ENCODE peak calls at places on chromosomes 1 and 21, in nine cellular contexts. One of them, this sample, is unnamed.

GRCh38 chr21:34722684-34723300 is 54.0 kb downstream of the CLIC6 start:
- DNase-seq in EL: no peak
- DNase-seq in aorta: no peak
- DNase-seq in dorsolateral prefrontal cortex: no peak
- DNase-seq in ELR: no peak
- DNase-seq in nephron progenitor cell: peak; percentile 37
- DNase-seq in hippocampal formation: no peak
- DNase-seq in endodermal cell: peak; percentile 86
- DNase-seq in T-helper 2 cell: no peak
- DNase-seq in this sample: peak; percentile 42

GRCh38 chr21:16419188-16419874 is 689.5 kb downstream of the USP25 start:
- DNase-seq in aorta: peak; percentile 86
- DNase-seq in EL: no peak
- DNase-seq in ELR: no peak
- DNase-seq in hippocampal formation: peak; percentile 50
- DNase-seq in dorsolateral prefrontal cortex: no peak
- DNase-seq in nephron progenitor cell: peak; percentile 3
- DNase-seq in T-helper 2 cell: no peak
- DNase-seq in endodermal cell: no peak
- DNase-seq in this sample: no peak

GRCh38 chr1:26287033-26287711 is 7.3 kb downstream of the SH3BGRL3 start:
- DNase-seq in nephron progenitor cell: no peak
- DNase-seq in ELR: peak; percentile 24
- DNase-seq in T-helper 2 cell: peak; percentile 97
- DNase-seq in hippocampal formation: no peak
- DNase-seq in EL: peak; percentile 27
- DNase-seq in aorta: peak; percentile 64
- DNase-seq in dorsolateral prefrontal cortex: no peak
- DNase-seq in endodermal cell: no peak
- DNase-seq in this sample: no peak

GRCh38 chr1:72283204-72284083 is 1.1 kb upstream of the NEGR1 start:
- DNase-seq in T-helper 2 cell: peak; percentile 38
- DNase-seq in hippocampal formation: peak; percentile 83
- DNase-seq in EL: peak; percentile 78
- DNase-seq in ELR: peak; percentile 80
- DNase-seq in endodermal cell: peak; percentile 78
- DNase-seq in aorta: peak; percentile 82
- DNase-seq in dorsolateral prefrontal cortex: peak; percentile 81
- DNase-seq in nephron progenitor cell: peak; percentile 63
- DNase-seq in this sample: peak; percentile 23

GRCh38 chr1:37680933-37681332 is 11.4 kb upstream of the CDCA8 start:
- DNase-seq in EL: no peak
- DNase-seq in aorta: no peak
- DNase-seq in T-helper 2 cell: no peak
- DNase-seq in endodermal cell: no peak
- DNase-seq in nephron progenitor cell: no peak
- DNase-seq in hippocampal formation: no peak
- DNase-seq in dorsolateral prefrontal cortex: no peak
- DNase-seq in ELR: no peak
- DNase-seq in this sample: no peak

GRCh38 chr1:78619803-78620579 is at the start of gene IFI44L:
- DNase-seq in endodermal cell: no peak
- DNase-seq in EL: peak; percentile 78
- DNase-seq in nephron progenitor cell: no peak
- DNase-seq in T-helper 2 cell: peak; percentile 51
- DNase-seq in dorsolateral prefrontal cortex: no peak
- DNase-seq in hippocampal formation: no peak
- DNase-seq in aorta: peak; percentile 65
- DNase-seq in ELR: peak; percentile 55
- DNase-seq in this sample: no peak

GRCh38 chr1:107405241-107405640 is 264.4 kb downstream of the NTNG1 start:
- DNase-seq in endodermal cell: no peak
- DNase-seq in EL: peak; percentile 29
- DNase-seq in aorta: no peak
- DNase-seq in T-helper 2 cell: no peak
- DNase-seq in nephron progenitor cell: no peak
- DNase-seq in dorsolateral prefrontal cortex: no peak
- DNase-seq in ELR: peak; percentile 17
- DNase-seq in hippocampal formation: no peak
- DNase-seq in this sample: no peak

GRCh38 chr1:70528591-70529333 is 117.7 kb downstream of the CTH start:
- DNase-seq in endodermal cell: peak; percentile 83
- DNase-seq in dorsolateral prefrontal cortex: no peak
- DNase-seq in nephron progenitor cell: peak; percentile 40
- DNase-seq in aorta: no peak
- DNase-seq in T-helper 2 cell: peak; percentile 16
- DNase-seq in ELR: peak; percentile 46
- DNase-seq in EL: peak; percentile 32
- DNase-seq in hippocampal formation: peak; percentile 7
- DNase-seq in this sample: peak; percentile 59

GRCh38 chr1:51541313-51542050 is 22.4 kb upstream of the EPS15 start:
- DNase-seq in ELR: peak; percentile 62
- DNase-seq in dorsolateral prefrontal cortex: no peak
- DNase-seq in T-helper 2 cell: no peak
- DNase-seq in EL: peak; percentile 58
- DNase-seq in endodermal cell: no peak
- DNase-seq in nephron progenitor cell: no peak
- DNase-seq in aorta: no peak
- DNase-seq in hippocampal formation: no peak
- DNase-seq in this sample: no peak

GRCh38 chr1:65148548-65149390 is 766 bp downstream of the AK4 start:
- DNase-seq in dorsolateral prefrontal cortex: no peak
- DNase-seq in aorta: peak; percentile 79
- DNase-seq in EL: peak; percentile 79
- DNase-seq in hippocampal formation: peak; percentile 20
- DNase-seq in T-helper 2 cell: peak; percentile 74
- DNase-seq in nephron progenitor cell: peak; percentile 63
- DNase-seq in endodermal cell: peak; percentile 88
- DNase-seq in ELR: peak; percentile 58
- DNase-seq in this sample: peak; percentile 43

GRCh38 chr1:151846062-151846568 is 6.5 kb upstream of the C2CD4D start:
- DNase-seq in dorsolateral prefrontal cortex: no peak
- DNase-seq in EL: peak; percentile 73
- DNase-seq in nephron progenitor cell: no peak
- DNase-seq in ELR: peak; percentile 91
- DNase-seq in endodermal cell: peak; percentile 84
- DNase-seq in hippocampal formation: no peak
- DNase-seq in aorta: no peak
- DNase-seq in T-helper 2 cell: peak; percentile 28
- DNase-seq in this sample: peak; percentile 86

GRCh38 chr1:5754817-5755551 is 237.2 kb downstream of the NPHP4 start:
- DNase-seq in endodermal cell: peak; percentile 46
- DNase-seq in EL: no peak
- DNase-seq in ELR: no peak
- DNase-seq in aorta: peak; percentile 9
- DNase-seq in T-helper 2 cell: no peak
- DNase-seq in nephron progenitor cell: no peak
- DNase-seq in dorsolateral prefrontal cortex: no peak
- DNase-seq in hippocampal formation: no peak
- DNase-seq in this sample: no peak

This sample was measured in NT2/D1.